ENCODE peak calls at places on chromosome 7, in six cellular contexts. One of them, this sample, is unnamed.

GRCh38 chr7:74203157-74203556 is 6.6 kb upstream of the LAT2 start:
- DNase-seq in GM10248: no peak
- DNase-seq in dorsolateral prefrontal cortex: no peak
- DNase-seq in neural crest cell: no peak
- DNase-seq in GM13976: no peak
- DNase-seq in OCI-LY7: no peak
- DNase-seq in this sample: no peak

GRCh38 chr7:114959931-114960330 is 38.0 kb downstream of the MDFIC start:
- DNase-seq in GM10248: peak; percentile 21
- DNase-seq in dorsolateral prefrontal cortex: no peak
- DNase-seq in neural crest cell: no peak
- DNase-seq in GM13976: peak; percentile 17
- DNase-seq in OCI-LY7: no peak
- DNase-seq in this sample: peak; percentile 18

GRCh38 chr7:75738604-75738974 is at the start of gene HIP1:
- DNase-seq in GM10248: no peak
- DNase-seq in dorsolateral prefrontal cortex: no peak
- DNase-seq in neural crest cell: no peak
- DNase-seq in GM13976: no peak
- DNase-seq in OCI-LY7: no peak
- DNase-seq in this sample: no peak

GRCh38 chr7:97015279-97015678 is 9.4 kb downstream of the DLX5 start:
- DNase-seq in GM10248: no peak
- DNase-seq in dorsolateral prefrontal cortex: no peak
- DNase-seq in neural crest cell: no peak
- DNase-seq in GM13976: no peak
- DNase-seq in OCI-LY7: no peak
- DNase-seq in this sample: no peak

GRCh38 chr7:140209866-140210609 is 33.3 kb upstream of the KDM7A start:
- DNase-seq in GM10248: peak; percentile 88
- DNase-seq in dorsolateral prefrontal cortex: no peak
- DNase-seq in neural crest cell: no peak
- DNase-seq in GM13976: peak; percentile 86
- DNase-seq in OCI-LY7: peak; percentile 93
- DNase-seq in this sample: peak; percentile 86

GRCh38 chr7:73901823-73902597 is 41.1 kb downstream of the TMEM270 start:
- DNase-seq in GM10248: no peak
- DNase-seq in dorsolateral prefrontal cortex: peak; percentile 13
- DNase-seq in neural crest cell: no peak
- DNase-seq in GM13976: no peak
- DNase-seq in OCI-LY7: no peak
- DNase-seq in this sample: no peak

GRCh38 chr7:105705427-105705826 is 124.1 kb upstream of the EFCAB10 start:
- DNase-seq in GM10248: no peak
- DNase-seq in dorsolateral prefrontal cortex: peak; percentile 73
- DNase-seq in neural crest cell: no peak
- DNase-seq in GM13976: no peak
- DNase-seq in OCI-LY7: no peak
- DNase-seq in this sample: no peak

GRCh38 chr7:114645451-114645850 is 230.8 kb downstream of the FOXP2 start:
- DNase-seq in GM10248: no peak
- DNase-seq in dorsolateral prefrontal cortex: no peak
- DNase-seq in neural crest cell: no peak
- DNase-seq in GM13976: no peak
- DNase-seq in OCI-LY7: no peak
- DNase-seq in this sample: no peak

GRCh38 chr7:127793582-127793981 is 141.6 kb downstream of the SND1 start:
- DNase-seq in GM10248: no peak
- DNase-seq in dorsolateral prefrontal cortex: no peak
- DNase-seq in neural crest cell: no peak
- DNase-seq in GM13976: no peak
- DNase-seq in OCI-LY7: peak; percentile 21
- DNase-seq in this sample: no peak

GRCh38 chr7:69598487-69599148 is 343 bp downstream of the AUTS2 start:
- DNase-seq in GM10248: peak; percentile 43
- DNase-seq in dorsolateral prefrontal cortex: peak; percentile 47
- DNase-seq in neural crest cell: no peak
- DNase-seq in GM13976: peak; percentile 61
- DNase-seq in OCI-LY7: peak; percentile 65
- DNase-seq in this sample: peak; percentile 67

GRCh38 chr7:69596723-69597277 is 1.5 kb upstream of the AUTS2 start:
- DNase-seq in GM10248: no peak
- DNase-seq in dorsolateral prefrontal cortex: no peak
- DNase-seq in neural crest cell: no peak
- DNase-seq in GM13976: no peak
- DNase-seq in OCI-LY7: no peak
- DNase-seq in this sample: peak; percentile 16

GRCh38 chr7:69598081-69598486 is at the start of gene AUTS2:
- DNase-seq in GM10248: peak; percentile 92
- DNase-seq in dorsolateral prefrontal cortex: peak; percentile 89
- DNase-seq in neural crest cell: peak; percentile 79
- DNase-seq in GM13976: peak; percentile 94
- DNase-seq in OCI-LY7: peak; percentile 94
- DNase-seq in this sample: peak; percentile 97

GRCh38 chr7:69596056-69596455 is 2.2 kb upstream of the AUTS2 start:
- DNase-seq in GM10248: no peak
- DNase-seq in dorsolateral prefrontal cortex: no peak
- DNase-seq in neural crest cell: no peak
- DNase-seq in GM13976: no peak
- DNase-seq in OCI-LY7: no peak
- DNase-seq in this sample: no peak

GRCh38 chr7:69597278-69598076 is 798 bp upstream of the AUTS2 start:
- DNase-seq in GM10248: peak; percentile 22
- DNase-seq in dorsolateral prefrontal cortex: peak; percentile 53
- DNase-seq in neural crest cell: peak; percentile 49
- DNase-seq in GM13976: peak; percentile 49
- DNase-seq in OCI-LY7: peak; percentile 48
- DNase-seq in this sample: peak; percentile 76
- TF ChIP-seq CTCF in GM10248: no peak
- TF ChIP-seq CTCF in dorsolateral prefrontal cortex: no peak
- TF ChIP-seq CTCF in neural crest cell: no peak
- TF ChIP-seq CTCF in GM13976: no peak
- TF ChIP-seq CTCF in OCI-LY7: no peak
- TF ChIP-seq CTCF in this sample: no peak

DNA sequence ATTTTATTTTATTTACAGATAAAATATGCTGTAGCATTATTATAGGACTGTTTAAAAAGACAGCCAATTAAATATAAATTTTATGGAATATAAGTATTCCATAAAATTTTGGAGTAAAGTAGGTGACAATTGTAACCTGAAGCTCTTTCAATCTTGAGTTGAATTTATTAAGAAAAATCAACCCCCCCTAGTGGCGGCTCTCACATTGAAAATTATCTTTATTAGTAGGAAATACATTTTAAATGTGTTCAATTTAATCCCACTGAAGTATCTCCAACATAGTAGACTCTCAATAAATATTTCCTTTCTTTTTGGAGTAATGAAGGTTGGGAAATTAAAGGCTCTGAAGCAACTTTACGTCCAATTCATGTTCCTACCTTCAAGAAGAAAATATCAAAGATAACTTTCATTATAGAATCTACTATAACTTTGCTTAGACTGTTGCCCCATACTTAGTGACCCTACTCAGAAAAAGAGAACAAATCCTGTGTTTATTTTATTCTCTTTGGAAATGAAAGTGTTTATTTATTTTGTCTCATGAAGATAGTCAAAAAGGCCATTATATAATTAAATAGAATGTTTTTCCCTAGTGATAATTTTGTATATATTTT is 3.1 kb downstream of the AHR start:
- DNase-seq in GM10248: no peak
- DNase-seq in dorsolateral prefrontal cortex: no peak
- DNase-seq in neural crest cell: peak; percentile 39
- DNase-seq in GM13976: no peak
- DNase-seq in OCI-LY7: peak; percentile 26
- DNase-seq in this sample: no peak
- TF ChIP-seq CTCF in GM10248: peak; percentile 54
- TF ChIP-seq CTCF in dorsolateral prefrontal cortex: peak; percentile 80
- TF ChIP-seq CTCF in neural crest cell: peak; percentile 81
- TF ChIP-seq CTCF in GM13976: no peak
- TF ChIP-seq CTCF in OCI-LY7: peak; percentile 86
- TF ChIP-seq CTCF in this sample: peak; percentile 11

GRCh38 chr7:151782598-151783448 is 94.1 kb downstream of the PRKAG2 start:
- DNase-seq in GM10248: peak; percentile 87
- DNase-seq in dorsolateral prefrontal cortex: peak; percentile 55
- DNase-seq in neural crest cell: peak; percentile 79
- DNase-seq in GM13976: peak; percentile 91
- DNase-seq in OCI-LY7: peak; percentile 45
- DNase-seq in this sample: peak; percentile 85
- TF ChIP-seq CTCF in GM10248: peak; percentile 79
- TF ChIP-seq CTCF in dorsolateral prefrontal cortex: peak; percentile 78
- TF ChIP-seq CTCF in neural crest cell: peak; percentile 97
- TF ChIP-seq CTCF in GM13976: peak; percentile 79
- TF ChIP-seq CTCF in OCI-LY7: peak; percentile 80
- TF ChIP-seq CTCF in this sample: peak; percentile 77

GRCh38 chr7:101321491-101322401 is at the start of gene IFT22:
- DNase-seq in GM10248: peak; percentile 97
- DNase-seq in dorsolateral prefrontal cortex: peak; percentile 86
- DNase-seq in neural crest cell: peak; percentile 92
- DNase-seq in GM13976: peak; percentile 98
- DNase-seq in OCI-LY7: peak; percentile 98
- DNase-seq in this sample: peak; percentile 97
- TF ChIP-seq CTCF in GM10248: peak; percentile 5
- TF ChIP-seq CTCF in dorsolateral prefrontal cortex: peak; percentile 31
- TF ChIP-seq CTCF in neural crest cell: peak; percentile 57
- TF ChIP-seq CTCF in GM13976: peak; percentile 18
- TF ChIP-seq CTCF in OCI-LY7: peak; percentile 59
- TF ChIP-seq CTCF in this sample: no peak

GRCh38 chr7:4835398-4836205 is 26.2 kb downstream of the PAPOLB start:
- DNase-seq in GM10248: no peak
- DNase-seq in dorsolateral prefrontal cortex: no peak
- DNase-seq in neural crest cell: no peak
- DNase-seq in GM13976: no peak
- DNase-seq in OCI-LY7: no peak
- DNase-seq in this sample: no peak

GRCh38 chr7:4837814-4838625 is 23.8 kb downstream of the PAPOLB start:
- DNase-seq in GM10248: no peak
- DNase-seq in dorsolateral prefrontal cortex: peak; percentile 41
- DNase-seq in neural crest cell: no peak
- DNase-seq in GM13976: peak; percentile 22
- DNase-seq in OCI-LY7: no peak
- DNase-seq in this sample: no peak

GRCh38 chr7:4838626-4839334 is 23.1 kb downstream of the PAPOLB start:
- DNase-seq in GM10248: no peak
- DNase-seq in dorsolateral prefrontal cortex: no peak
- DNase-seq in neural crest cell: no peak
- DNase-seq in GM13976: no peak
- DNase-seq in OCI-LY7: no peak
- DNase-seq in this sample: no peak

GRCh38 chr7:4836206-4836661 is 25.6 kb downstream of the PAPOLB start:
- DNase-seq in GM10248: no peak
- DNase-seq in dorsolateral prefrontal cortex: peak; percentile 29
- DNase-seq in neural crest cell: no peak
- DNase-seq in GM13976: no peak
- DNase-seq in OCI-LY7: no peak
- DNase-seq in this sample: no peak

GRCh38 chr7:4837041-4837813 is 24.6 kb downstream of the PAPOLB start:
- DNase-seq in GM10248: no peak
- DNase-seq in dorsolateral prefrontal cortex: peak; percentile 36
- DNase-seq in neural crest cell: no peak
- DNase-seq in GM13976: no peak
- DNase-seq in OCI-LY7: no peak
- DNase-seq in this sample: no peak
- TF ChIP-seq CTCF in GM10248: no peak
- TF ChIP-seq CTCF in dorsolateral prefrontal cortex: no peak
- TF ChIP-seq CTCF in neural crest cell: no peak
- TF ChIP-seq CTCF in GM13976: no peak
- TF ChIP-seq CTCF in OCI-LY7: no peak
- TF ChIP-seq CTCF in this sample: no peak

GRCh38 chr7:43391518-43391917 is 191.4 kb upstream of the STK17A start:
- DNase-seq in GM10248: no peak
- DNase-seq in dorsolateral prefrontal cortex: no peak
- DNase-seq in neural crest cell: no peak
- DNase-seq in GM13976: no peak
- DNase-seq in OCI-LY7: no peak
- DNase-seq in this sample: no peak
- TF ChIP-seq CTCF in GM10248: no peak
- TF ChIP-seq CTCF in dorsolateral prefrontal cortex: no peak
- TF ChIP-seq CTCF in neural crest cell: no peak
- TF ChIP-seq CTCF in GM13976: no peak
- TF ChIP-seq CTCF in OCI-LY7: peak; percentile 31
- TF ChIP-seq CTCF in this sample: no peak

This sample was measured in GM20000.